ENCODE peak calls at places on chromosomes 3 and 15, in ten cellular contexts. T is osteoblast, P is GM23248, K is OCI-LY7, E is neural progenitor cell, R is mammary epithelial cell, L is H9, N is fibroblast of lung, A is Karpas-422, U is IMR-90. H is an unnamed sample. For H4K20me1, the result is how much of the 10 kb centered on the place peaks cover.

GRCh38 chr3:114344492-114344891 is 50.7 kb downstream of the TIGIT start:
- DNase-seq in E (no peak), P (no peak), R (no peak), U (no peak), N (peak), K (no peak), L (no peak), A (no peak), T (no peak), H (no peak)

GRCh38 chr3:138474163-138474562 is 39.7 kb downstream of the ESYT3 start:
- DNase-seq in T (no peak), E (no peak), R (no peak), U (no peak), P (no peak), A (no peak), L (no peak), N (peak), K (no peak), H (no peak)

GRCh38 chr3:190504354-190505125 is 9.3 kb upstream of the IL1RAP start:
- DNase-seq in A (peak), E (peak), R (peak), K (peak), U (peak), L (no peak), P (peak), N (peak), T (no peak), H (no peak)

GRCh38 chr15:33021806-33022389 is 172.6 kb downstream of the FMN1 start:
- DNase-seq in E (peak), N (peak), U (peak), R (peak), T (peak), A (peak), L (no peak), K (peak), P (peak), H (peak)

GRCh38 chr3:181730364-181730763 is 18.6 kb downstream of the SOX2 start:
- DNase-seq in R (no peak), U (no peak), E (no peak), P (no peak), N (no peak), T (no peak), A (no peak), L (no peak), K (no peak), H (no peak)

GRCh38 chr15:28125673-28126651 is 26.8 kb upstream of the OCA2 start:
- DNase-seq in T (peak), R (peak), U (peak), E (peak), K (peak), A (peak), N (peak), L (no peak), P (peak), H (peak)

GRCh38 chr15:68479406-68479805 is 47.4 kb upstream of the ITGA11 start:
- DNase-seq in K (no peak), U (peak), P (peak), N (peak), R (no peak), E (no peak), T (peak), L (no peak), A (no peak), H (no peak)

GRCh38 chr3:72447059-72447946 is 400.9 kb downstream of the SHQ1 start:
- DNase-seq in L (peak), A (peak), R (peak), U (peak), K (peak), E (peak), P (peak), N (peak), T (peak), H (peak)

GRCh38 chr3:107956991-107957467 is 133.8 kb downstream of the CD47 start:
- DNase-seq in A (no peak), R (no peak), U (peak), E (no peak), N (peak), T (peak), L (no peak), P (peak), K (no peak), H (no peak)

GRCh38 chr3:100606894-100607512 is 2.4 kb upstream of the ADGRG7 start:
- DNase-seq in K (no peak), R (no peak), A (no peak), P (no peak), N (no peak), E (no peak), L (no peak), U (no peak), T (no peak), H (no peak)

GRCh38 chr3:72844436-72844999 is 3.7 kb downstream of the SHQ1 start:
- DNase-seq in A (no peak), N (peak), T (no peak), P (peak), E (no peak), K (no peak), L (no peak), U (peak), R (peak), H (no peak)

GRCh38 chr3:14393440-14394111 is 8.8 kb upstream of the SLC6A6 start:
- DNase-seq in P (no peak), N (peak), A (no peak), U (peak), K (no peak), T (peak), R (no peak), L (no peak), E (no peak), H (no peak)

GRCh38 chr3:126887686-126888085 is 95.2 kb upstream of the PLXNA1 start:
- DNase-seq in N (no peak), T (peak), A (no peak), E (no peak), L (no peak), P (no peak), K (no peak), U (no peak), R (no peak), H (no peak)

GRCh38 chr3:182342252-182342651 is 451.1 kb upstream of the ATP11B start:
- DNase-seq in N (no peak), R (no peak), P (no peak), T (no peak), L (no peak), K (no peak), A (no peak), U (no peak), E (no peak), H (no peak)

GRCh38 chr3:10356461-10356897 is 35.6 kb upstream of the SEC13 start:
- DNase-seq in R (no peak), E (no peak), U (peak), N (no peak), P (no peak), A (no peak), K (peak), L (no peak), T (peak), H (peak)
- H4K20me1 ChIP-seq in R (under half), E (under half), U (under half), N (under half), P (under half), A (under half), K (under half), L (under half), T (under half), H (under half)

GRCh38 chr3:42613462-42613861 is 13.0 kb downstream of the NKTR start:
- DNase-seq in T (peak), E (no peak), K (peak), N (no peak), A (no peak), P (peak), U (no peak), L (no peak), R (no peak), H (peak)
- H4K20me1 ChIP-seq in T (under half), E (half or more), K (under half), N (under half), A (under half), P (under half), U (under half), L (under half), R (under half), H (under half)

DNA sequence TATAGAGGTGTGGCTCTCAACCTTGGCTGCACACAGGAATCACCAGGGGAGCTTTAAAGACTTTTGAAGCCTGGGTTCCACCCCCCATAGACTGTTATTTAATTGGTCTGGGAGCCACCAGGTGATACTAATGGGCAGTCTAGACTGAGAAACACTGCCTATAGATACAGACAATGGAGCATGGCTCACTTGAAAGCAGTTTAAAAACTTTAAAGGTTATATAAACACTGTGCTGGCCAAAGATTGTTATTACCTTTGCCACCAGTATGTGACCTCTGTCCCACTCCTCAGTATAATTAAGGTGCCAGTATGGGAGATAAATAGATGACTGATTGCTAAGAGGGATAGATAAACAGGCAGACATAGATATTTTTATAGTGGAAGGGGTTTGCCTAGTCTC is 3.8 kb downstream of the GOLIM4 start:
- DNase-seq in U (no peak), E (peak), N (no peak), K (peak), L (no peak), R (no peak), P (no peak), A (no peak), T (no peak), H (no peak)
- H4K20me1 ChIP-seq in U (under half), E (half or more), N (under half), K (under half), L (under half), R (under half), P (under half), A (under half), T (under half), H (under half)

GRCh38 chr15:67101981-67102929 is 36.9 kb downstream of the SMAD3 start:
- DNase-seq in T (no peak), N (peak), L (no peak), R (peak), A (no peak), U (peak), P (peak), E (no peak), K (no peak), H (peak)
- H4K20me1 ChIP-seq in T (under half), N (under half), L (under half), R (under half), A (under half), U (half or more), P (under half), E (half or more), K (under half), H (under half)

GRCh38 chr3:53225651-53226050 is 30.2 kb downstream of the TKT start:
- DNase-seq in U (no peak), R (no peak), A (no peak), T (no peak), P (no peak), E (no peak), N (no peak), K (no peak), L (no peak), H (no peak)

GRCh38 chr3:53223541-53223966 is 32.3 kb downstream of the TKT start:
- DNase-seq in A (no peak), N (no peak), R (no peak), L (no peak), T (peak), U (no peak), K (no peak), E (no peak), P (no peak), H (no peak)

GRCh38 chr3:53225181-53225580 is 30.6 kb downstream of the TKT start:
- DNase-seq in P (no peak), E (no peak), N (no peak), R (no peak), K (no peak), T (no peak), U (no peak), L (no peak), A (no peak), H (no peak)

GRCh38 chr3:53224026-53224425 is 31.8 kb downstream of the TKT start:
- DNase-seq in T (peak), N (no peak), E (no peak), A (no peak), K (no peak), U (no peak), L (no peak), P (no peak), R (no peak), H (no peak)

DNA sequence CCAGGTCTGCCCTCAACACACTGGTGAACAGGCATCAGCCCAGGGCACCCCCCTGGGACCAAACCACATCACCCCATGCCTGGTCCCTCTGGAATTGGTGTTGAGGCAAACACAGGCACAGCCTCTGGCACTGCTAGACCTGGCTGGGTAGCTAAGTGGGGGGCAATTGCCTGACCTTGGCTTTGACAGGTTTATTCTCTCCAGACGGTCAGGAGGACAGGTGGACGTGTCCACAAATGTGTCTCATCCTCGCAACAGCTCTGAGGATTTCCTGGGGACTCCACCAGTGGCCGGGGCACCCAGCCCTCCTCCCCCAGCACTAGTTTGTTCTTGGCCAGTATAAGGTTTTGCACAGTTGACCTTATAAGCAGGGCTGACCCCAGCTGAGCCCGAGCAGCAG is 31.3 kb downstream of the TKT start:
- DNase-seq in L (no peak), N (no peak), T (peak), R (no peak), E (no peak), U (no peak), P (no peak), A (no peak), K (no peak), H (no peak)
- H4K20me1 ChIP-seq in L (under half), N (under half), T (under half), R (under half), E (under half), U (under half), P (under half), A (under half), K (under half), H (under half)

DNA sequence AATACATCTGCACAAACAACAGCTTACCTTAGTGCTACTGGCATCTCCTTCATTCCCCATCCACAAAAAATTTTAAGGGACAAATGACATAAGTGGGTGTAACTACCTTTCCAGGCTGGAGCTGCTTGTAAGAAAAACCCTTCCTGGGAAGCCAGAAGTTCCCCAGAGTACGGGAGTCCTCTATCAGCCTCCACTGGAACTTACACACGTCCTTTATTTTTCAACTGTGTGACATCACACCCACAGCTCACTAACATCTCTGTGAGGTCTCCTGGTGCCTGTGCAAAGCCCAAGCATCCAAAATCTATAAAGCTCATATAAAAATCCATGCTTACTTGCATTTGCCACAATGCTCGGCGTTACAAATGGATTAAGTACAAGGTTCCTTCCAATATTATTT is 27.6 kb downstream of the LRIG1 start:
- DNase-seq in T (no peak), R (no peak), L (no peak), A (no peak), N (peak), E (no peak), K (no peak), P (peak), U (peak), H (no peak)
- H4K20me1 ChIP-seq in T (under half), R (under half), L (under half), A (under half), N (under half), E (half or more), K (half or more), P (under half), U (under half), H (under half)

GRCh38 chr15:45376300-45376928 is 1.9 kb downstream of the GATM start:
- DNase-seq in E (no peak), T (no peak), L (no peak), A (no peak), P (no peak), R (no peak), K (no peak), N (no peak), U (no peak), H (no peak)

GRCh38 chr15:45377630-45378148 is 655 bp downstream of the GATM start:
- DNase-seq in E (peak), L (peak), A (no peak), R (no peak), N (no peak), T (no peak), U (no peak), P (peak), K (no peak), H (no peak)

GRCh38 chr15:45378149-45378912 is at the start of gene GATM:
- DNase-seq in E (peak), R (peak), U (peak), N (peak), T (peak), L (peak), K (no peak), A (peak), P (peak), H (peak)

GRCh38 chr15:45376967-45377629 is 1.2 kb downstream of the GATM start:
- DNase-seq in K (no peak), E (no peak), R (no peak), N (no peak), P (no peak), T (no peak), L (no peak), U (no peak), A (no peak), H (no peak)

DNA sequence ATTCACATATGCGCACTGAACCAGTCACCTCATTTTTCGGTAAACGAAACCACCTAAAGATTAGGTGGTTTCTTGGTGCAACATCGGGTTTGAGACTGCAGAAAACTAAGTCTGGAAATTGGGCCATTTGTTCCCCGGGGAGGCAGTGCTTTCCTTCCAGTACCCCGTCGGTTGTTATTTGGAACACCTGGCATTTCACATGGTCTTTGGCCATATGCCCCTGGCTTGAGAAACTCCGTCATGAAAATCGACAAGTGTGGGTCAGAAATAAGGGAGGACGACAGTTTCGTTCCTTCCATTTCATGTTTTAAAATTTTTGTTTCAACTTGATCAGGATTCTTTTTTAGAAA is 544 bp upstream of the GATM start:
- DNase-seq in R (no peak), T (no peak), K (no peak), U (no peak), E (peak), N (no peak), P (no peak), A (no peak), L (no peak), H (no peak)
- H4K20me1 ChIP-seq in R (under half), T (under half), K (under half), U (under half), E (under half), N (under half), P (under half), A (under half), L (under half), H (under half)

GRCh38 chr15:40831861-40832260 is 3.4 kb upstream of the PPP1R14D start:
- DNase-seq in K (no peak), P (no peak), L (no peak), A (no peak), T (no peak), R (no peak), E (no peak), U (no peak), N (no peak), H (no peak)

GRCh38 chr15:40826123-40827075 is 2.1 kb downstream of the PPP1R14D start:
- DNase-seq in N (peak), U (no peak), A (no peak), L (no peak), P (no peak), K (no peak), T (peak), E (no peak), R (no peak), H (no peak)

GRCh38 chr15:40830884-40831283 is 2.4 kb upstream of the PPP1R14D start:
- DNase-seq in L (peak), N (no peak), R (no peak), U (no peak), P (no peak), K (no peak), E (no peak), T (no peak), A (no peak), H (no peak)

GRCh38 chr15:40828447-40829036 is at the start of gene PPP1R14D:
- DNase-seq in L (no peak), N (no peak), A (no peak), K (no peak), R (no peak), U (no peak), T (peak), P (no peak), E (no peak), H (no peak)

DNA sequence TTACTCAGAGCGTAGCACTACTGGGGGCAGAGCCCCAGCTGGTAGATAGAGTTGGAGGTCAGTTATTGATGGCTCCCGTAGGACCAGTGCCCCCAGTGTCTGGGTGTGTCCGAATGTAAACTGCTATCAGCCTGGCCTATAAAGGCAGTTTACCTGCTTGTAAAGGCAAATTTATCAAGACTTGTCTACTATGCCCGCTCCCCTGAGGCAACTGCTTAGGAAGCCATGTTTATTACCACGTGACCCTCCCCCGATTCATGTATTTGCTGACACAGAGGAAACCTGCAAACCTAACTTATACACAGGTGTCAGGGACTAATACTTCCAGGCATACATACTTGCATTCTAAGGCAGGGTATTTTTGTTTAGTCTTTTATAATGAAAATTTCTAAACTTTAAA is 647 bp upstream of the PPP1R14D start:
- DNase-seq in A (peak), U (no peak), E (no peak), T (no peak), R (no peak), P (no peak), N (no peak), K (no peak), L (no peak), H (no peak)
- H4K20me1 ChIP-seq in A (under half), U (under half), E (under half), T (under half), R (under half), P (under half), N (under half), K (under half), L (under half), H (under half)

DNA sequence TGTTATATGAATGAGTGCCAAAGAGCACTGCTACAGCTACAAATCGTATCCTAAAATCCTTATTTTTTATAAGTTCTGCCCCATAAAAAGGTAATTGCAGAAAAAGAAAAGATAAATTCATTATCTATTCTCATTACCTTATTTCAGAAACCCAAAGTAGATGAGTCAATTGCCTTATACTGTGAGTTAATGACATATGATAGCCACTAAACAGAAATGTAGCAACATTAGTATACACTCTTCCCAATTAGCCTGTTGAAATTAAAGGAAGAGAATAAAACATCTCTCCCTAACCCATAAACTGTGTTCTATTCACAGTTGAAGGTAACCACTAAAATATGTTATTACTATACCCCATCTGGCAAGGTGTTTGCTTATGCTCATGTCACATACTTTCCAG is 11.0 kb downstream of the TBL1XR1 start:
- DNase-seq in N (no peak), R (no peak), P (no peak), T (peak), E (no peak), A (no peak), K (no peak), L (no peak), U (no peak), H (no peak)
- H4K20me1 ChIP-seq in N (under half), R (under half), P (under half), T (under half), E (half or more), A (under half), K (half or more), L (under half), U (half or more), H (under half)